ENCODE peak calls at places on chromosome 14, in four cellular contexts. One of them, this sample, is unnamed.

GRCh38 chr14:106491851-106492250 is 965.5 kb downstream of the TMEM121 start:
- DNase-seq in K562: no peak
- DNase-seq in HepG2: no peak
- DNase-seq in GM12878: no peak
- DNase-seq in this sample: no peak

GRCh38 chr14:52067873-52068740 is 752 bp downstream of the NID2 start:
- DNase-seq in K562: no peak
- DNase-seq in HepG2: no peak
- DNase-seq in GM12878: no peak
- DNase-seq in this sample: peak

GRCh38 chr14:25753130-25753529 is 703.2 kb upstream of the STXBP6 start:
- DNase-seq in K562: no peak
- DNase-seq in HepG2: no peak
- DNase-seq in GM12878: no peak
- DNase-seq in this sample: no peak

GRCh38 chr14:55125403-55125802 is 3.6 kb upstream of the LGALS3 start:
- DNase-seq in K562: no peak
- DNase-seq in HepG2: no peak
- DNase-seq in GM12878: no peak
- DNase-seq in this sample: no peak

GRCh38 chr14:100785338-100785615 is 40.6 kb upstream of the MEG3 start:
- DNase-seq in K562: no peak
- DNase-seq in HepG2: no peak
- DNase-seq in GM12878: no peak
- DNase-seq in this sample: no peak

GRCh38 chr14:31745741-31746140 is 184.5 kb downstream of the NUBPL start:
- DNase-seq in K562: no peak
- DNase-seq in HepG2: peak
- DNase-seq in GM12878: no peak
- DNase-seq in this sample: no peak

GRCh38 chr14:79638647-79639266 is 572.5 kb downstream of the DIO2 start:
- DNase-seq in K562: no peak
- DNase-seq in HepG2: no peak
- DNase-seq in GM12878: no peak
- DNase-seq in this sample: no peak

GRCh38 chr14:75806247-75806876 is 145.3 kb downstream of the TTLL5 start:
- DNase-seq in K562: no peak
- DNase-seq in HepG2: no peak
- DNase-seq in GM12878: no peak
- DNase-seq in this sample: no peak

DNA sequence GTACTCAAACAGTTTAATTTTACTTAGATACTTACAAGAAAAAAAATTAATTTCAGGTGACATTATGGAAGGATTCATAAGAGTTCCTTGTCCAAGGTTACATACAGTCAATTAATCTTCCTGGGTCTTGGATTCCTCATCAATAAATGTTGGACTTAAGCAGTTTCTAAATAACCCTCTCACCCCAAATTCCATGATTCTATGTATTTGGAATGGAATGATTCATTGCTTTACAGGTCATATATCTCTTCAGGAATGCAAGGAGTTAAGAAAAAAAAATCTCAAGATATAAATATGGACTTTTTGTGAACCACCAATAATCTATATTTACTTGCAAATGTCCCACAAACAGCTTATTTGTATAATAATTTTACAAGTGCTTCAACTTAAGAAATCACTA is 84.2 kb upstream of the BMP4 start:
- DNase-seq in K562: no peak
- DNase-seq in HepG2: no peak
- DNase-seq in GM12878: no peak
- DNase-seq in this sample: no peak
- TF ChIP-seq FOXM1 in K562: no peak
- TF ChIP-seq FOXM1 in HepG2: no peak
- TF ChIP-seq FOXM1 in GM12878: no peak
- TF ChIP-seq FOXM1 in this sample: no peak

GRCh38 chr14:71209888-71210287 is 302.6 kb downstream of the PCNX1 start:
- DNase-seq in K562: no peak
- DNase-seq in HepG2: no peak
- DNase-seq in GM12878: no peak
- DNase-seq in this sample: no peak

GRCh38 chr14:71206123-71206522 is 298.9 kb downstream of the PCNX1 start:
- DNase-seq in K562: no peak
- DNase-seq in HepG2: no peak
- DNase-seq in GM12878: no peak
- DNase-seq in this sample: no peak

GRCh38 chr14:71208702-71209357 is 301.6 kb downstream of the PCNX1 start:
- DNase-seq in K562: no peak
- DNase-seq in HepG2: no peak
- DNase-seq in GM12878: no peak
- DNase-seq in this sample: no peak

GRCh38 chr14:71204231-71204630 is 297.0 kb downstream of the PCNX1 start:
- DNase-seq in K562: no peak
- DNase-seq in HepG2: no peak
- DNase-seq in GM12878: no peak
- DNase-seq in this sample: no peak

DNA sequence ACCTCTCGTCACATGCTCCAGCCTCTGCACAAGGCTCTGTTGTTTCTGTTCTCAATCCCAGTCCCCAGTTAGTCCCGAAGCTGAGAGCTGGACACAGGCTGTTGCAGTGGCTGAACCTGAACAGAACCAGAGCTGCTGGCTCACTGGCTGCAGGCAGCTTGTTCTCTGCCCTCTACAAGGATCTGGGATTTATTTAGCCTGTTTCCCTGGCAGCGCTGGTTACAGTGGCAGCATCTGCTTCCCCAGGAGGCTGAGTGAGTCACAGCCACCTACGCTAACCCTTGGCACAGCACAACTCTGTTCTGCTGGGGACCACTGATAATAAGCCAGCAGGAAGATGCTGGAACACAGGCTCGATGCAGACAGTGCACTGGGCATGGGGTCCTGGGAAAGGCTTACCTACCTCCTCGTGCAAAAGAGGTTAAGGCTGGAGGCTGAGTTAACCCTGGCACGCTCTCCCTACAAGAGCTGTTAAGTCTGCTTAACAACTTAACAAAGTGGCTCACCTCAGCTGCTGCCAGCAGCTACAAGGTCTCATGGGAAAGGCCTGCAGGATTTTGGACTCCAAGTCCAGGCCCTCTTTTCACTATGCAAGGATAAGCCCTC is 299.6 kb downstream of the PCNX1 start:
- DNase-seq in K562: no peak
- DNase-seq in HepG2: no peak
- DNase-seq in GM12878: no peak
- DNase-seq in this sample: no peak
- TF ChIP-seq SP1 in K562: no peak
- TF ChIP-seq SP1 in HepG2: no peak
- TF ChIP-seq SP1 in GM12878: no peak
- TF ChIP-seq SP1 in this sample: no peak

GRCh38 chr14:66495214-66496098 is 9.3 kb downstream of the CCDC196 start:
- DNase-seq in K562: peak
- DNase-seq in HepG2: peak
- DNase-seq in GM12878: peak
- DNase-seq in this sample: peak
- TF ChIP-seq BHLHE40 in K562: no peak
- TF ChIP-seq BHLHE40 in HepG2: no peak
- TF ChIP-seq BHLHE40 in GM12878: no peak
- TF ChIP-seq BHLHE40 in this sample: no peak

GRCh38 chr14:103408491-103409155 is 23.4 kb downstream of the MARK3 start:
- DNase-seq in K562: peak
- DNase-seq in HepG2: no peak
- DNase-seq in GM12878: no peak
- DNase-seq in this sample: no peak
- TF ChIP-seq FOXM1 in K562: no peak
- TF ChIP-seq FOXM1 in HepG2: no peak
- TF ChIP-seq FOXM1 in GM12878: no peak
- TF ChIP-seq FOXM1 in this sample: no peak